ENCODE peak calls at places on chromosomes 6 and 20, in ten cellular contexts. One of them, this sample, is unnamed.
A peak's percentile ranks its signal among the peaks of the same experiment; 100 is the strongest.

GRCh38 chr20:60976139-60976538 is 275.9 kb upstream of the CDH4 start:
- DNase-seq in mesenchymal stem cell: no peak
- DNase-seq in heart right ventricle: no peak
- DNase-seq in mesendoderm: no peak
- DNase-seq in adipocyte: no peak
- DNase-seq in left ventricle myocardium inferior: no peak
- DNase-seq in astrocyte: no peak
- DNase-seq in naive thymus-derived CD4-positive, alpha-beta T cell: no peak
- DNase-seq in GM23248: no peak
- DNase-seq in GM23338: no peak
- DNase-seq in this sample: no peak

GRCh38 chr20:36569847-36570429 is 3.5 kb upstream of the TGIF2 start:
- DNase-seq in GM23338: no peak
- DNase-seq in naive thymus-derived CD4-positive, alpha-beta T cell: no peak
- DNase-seq in mesendoderm: peak; percentile 78
- DNase-seq in left ventricle myocardium inferior: no peak
- DNase-seq in heart right ventricle: no peak
- DNase-seq in adipocyte: peak; percentile 54
- DNase-seq in astrocyte: peak; percentile 69
- DNase-seq in GM23248: peak; percentile 76
- DNase-seq in mesenchymal stem cell: peak; percentile 51
- DNase-seq in this sample: no peak

GRCh38 chr6:28336284-28337024 is 506 bp upstream of the ZSCAN31 start:
- DNase-seq in mesenchymal stem cell: peak; percentile 78
- DNase-seq in naive thymus-derived CD4-positive, alpha-beta T cell: peak; percentile 32
- DNase-seq in GM23248: no peak
- DNase-seq in heart right ventricle: peak; percentile 62
- DNase-seq in mesendoderm: no peak
- DNase-seq in adipocyte: peak; percentile 68
- DNase-seq in left ventricle myocardium inferior: no peak
- DNase-seq in GM23338: no peak
- DNase-seq in astrocyte: peak; percentile 58
- DNase-seq in this sample: no peak

GRCh38 chr6:167930300-167930699 is 67.2 kb upstream of the KIF25 start:
- DNase-seq in left ventricle myocardium inferior: no peak
- DNase-seq in adipocyte: no peak
- DNase-seq in GM23248: peak; percentile 24
- DNase-seq in mesenchymal stem cell: peak; percentile 51
- DNase-seq in GM23338: no peak
- DNase-seq in naive thymus-derived CD4-positive, alpha-beta T cell: no peak
- DNase-seq in mesendoderm: no peak
- DNase-seq in astrocyte: peak; percentile 82
- DNase-seq in heart right ventricle: no peak
- DNase-seq in this sample: no peak

GRCh38 chr6:156686429-156686939 is 90.7 kb upstream of the ARID1B start:
- DNase-seq in adipocyte: peak; percentile 78
- DNase-seq in naive thymus-derived CD4-positive, alpha-beta T cell: peak; percentile 30
- DNase-seq in mesendoderm: peak; percentile 89
- DNase-seq in left ventricle myocardium inferior: no peak
- DNase-seq in mesenchymal stem cell: no peak
- DNase-seq in GM23248: peak; percentile 84
- DNase-seq in astrocyte: peak; percentile 55
- DNase-seq in heart right ventricle: peak; percentile 21
- DNase-seq in GM23338: peak; percentile 78
- DNase-seq in this sample: no peak

GRCh38 chr6:150907385-150907784 is 41.9 kb downstream of the MTHFD1L start:
- DNase-seq in left ventricle myocardium inferior: no peak
- DNase-seq in adipocyte: no peak
- DNase-seq in GM23338: no peak
- DNase-seq in mesendoderm: no peak
- DNase-seq in naive thymus-derived CD4-positive, alpha-beta T cell: no peak
- DNase-seq in heart right ventricle: no peak
- DNase-seq in mesenchymal stem cell: no peak
- DNase-seq in GM23248: no peak
- DNase-seq in astrocyte: no peak
- DNase-seq in this sample: no peak

GRCh38 chr6:24321538-24322162 is 36.2 kb downstream of the DCDC2 start:
- DNase-seq in naive thymus-derived CD4-positive, alpha-beta T cell: no peak
- DNase-seq in mesendoderm: peak; percentile 87
- DNase-seq in astrocyte: peak; percentile 63
- DNase-seq in mesenchymal stem cell: peak; percentile 6
- DNase-seq in adipocyte: no peak
- DNase-seq in GM23338: peak; percentile 48
- DNase-seq in GM23248: peak; percentile 6
- DNase-seq in heart right ventricle: no peak
- DNase-seq in left ventricle myocardium inferior: no peak
- DNase-seq in this sample: no peak

GRCh38 chr20:46959081-46959692 is 64.5 kb downstream of the EYA2 start:
- DNase-seq in astrocyte: peak; percentile 98
- DNase-seq in GM23338: no peak
- DNase-seq in naive thymus-derived CD4-positive, alpha-beta T cell: no peak
- DNase-seq in left ventricle myocardium inferior: no peak
- DNase-seq in mesendoderm: no peak
- DNase-seq in GM23248: peak; percentile 95
- DNase-seq in heart right ventricle: no peak
- DNase-seq in adipocyte: peak; percentile 79
- DNase-seq in mesenchymal stem cell: peak; percentile 67
- DNase-seq in this sample: no peak

GRCh38 chr20:62512812-62513211 is 37.0 kb upstream of the GATA5 start:
- DNase-seq in mesenchymal stem cell: no peak
- DNase-seq in astrocyte: no peak
- DNase-seq in naive thymus-derived CD4-positive, alpha-beta T cell: no peak
- DNase-seq in GM23248: no peak
- DNase-seq in heart right ventricle: no peak
- DNase-seq in mesendoderm: no peak
- DNase-seq in adipocyte: no peak
- DNase-seq in GM23338: no peak
- DNase-seq in left ventricle myocardium inferior: no peak
- DNase-seq in this sample: no peak

GRCh38 chr6:38182426-38182825 is 362.9 kb downstream of the ZFAND3 start:
- DNase-seq in left ventricle myocardium inferior: no peak
- DNase-seq in naive thymus-derived CD4-positive, alpha-beta T cell: no peak
- DNase-seq in mesendoderm: no peak
- DNase-seq in heart right ventricle: no peak
- DNase-seq in GM23248: no peak
- DNase-seq in astrocyte: no peak
- DNase-seq in mesenchymal stem cell: no peak
- DNase-seq in GM23338: no peak
- DNase-seq in adipocyte: no peak
- DNase-seq in this sample: peak; percentile 61

GRCh38 chr6:28490191-28490890 is 25.3 kb downstream of the GPX6 start:
- DNase-seq in left ventricle myocardium inferior: no peak
- DNase-seq in mesendoderm: no peak
- DNase-seq in GM23338: peak; percentile 46
- DNase-seq in astrocyte: no peak
- DNase-seq in naive thymus-derived CD4-positive, alpha-beta T cell: no peak
- DNase-seq in adipocyte: peak; percentile 52
- DNase-seq in heart right ventricle: no peak
- DNase-seq in mesenchymal stem cell: no peak
- DNase-seq in GM23248: peak; percentile 56
- DNase-seq in this sample: no peak

GRCh38 chr6:149566372-149567193 is at the start of gene GINM1:
- DNase-seq in adipocyte: peak; percentile 70
- DNase-seq in GM23248: peak; percentile 72
- DNase-seq in mesendoderm: peak; percentile 73
- DNase-seq in naive thymus-derived CD4-positive, alpha-beta T cell: peak; percentile 35
- DNase-seq in left ventricle myocardium inferior: peak; percentile 53
- DNase-seq in GM23338: peak; percentile 77
- DNase-seq in mesenchymal stem cell: peak; percentile 60
- DNase-seq in heart right ventricle: peak; percentile 34
- DNase-seq in astrocyte: peak; percentile 18
- DNase-seq in this sample: peak; percentile 77

GRCh38 chr20:57727863-57728262 is 18.0 kb upstream of the PMEPA1 start:
- DNase-seq in GM23338: no peak
- DNase-seq in GM23248: no peak
- DNase-seq in astrocyte: no peak
- DNase-seq in mesendoderm: no peak
- DNase-seq in mesenchymal stem cell: no peak
- DNase-seq in heart right ventricle: no peak
- DNase-seq in naive thymus-derived CD4-positive, alpha-beta T cell: no peak
- DNase-seq in adipocyte: no peak
- DNase-seq in left ventricle myocardium inferior: no peak
- DNase-seq in this sample: no peak

GRCh38 chr20:5080384-5080877 is 39.3 kb downstream of the PCNA start:
- DNase-seq in left ventricle myocardium inferior: peak; percentile 50
- DNase-seq in GM23338: no peak
- DNase-seq in mesenchymal stem cell: peak; percentile 76
- DNase-seq in heart right ventricle: peak; percentile 28
- DNase-seq in naive thymus-derived CD4-positive, alpha-beta T cell: no peak
- DNase-seq in astrocyte: no peak
- DNase-seq in mesendoderm: no peak
- DNase-seq in GM23248: peak; percentile 87
- DNase-seq in adipocyte: peak; percentile 86
- DNase-seq in this sample: peak; percentile 83

GRCh38 chr6:96939019-96939805 is 14.7 kb downstream of the KLHL32 start:
- DNase-seq in naive thymus-derived CD4-positive, alpha-beta T cell: no peak
- DNase-seq in astrocyte: peak; percentile 57
- DNase-seq in GM23248: peak; percentile 54
- DNase-seq in left ventricle myocardium inferior: no peak
- DNase-seq in adipocyte: no peak
- DNase-seq in heart right ventricle: no peak
- DNase-seq in GM23338: no peak
- DNase-seq in mesendoderm: peak; percentile 5
- DNase-seq in mesenchymal stem cell: peak; percentile 64
- DNase-seq in this sample: no peak

GRCh38 chr6:37059344-37060194 is 54.1 kb downstream of the FGD2 start:
- DNase-seq in heart right ventricle: peak; percentile 46
- DNase-seq in adipocyte: peak; percentile 95
- DNase-seq in astrocyte: peak; percentile 95
- DNase-seq in mesendoderm: peak; percentile 98
- DNase-seq in mesenchymal stem cell: peak; percentile 98
- DNase-seq in GM23248: peak; percentile 98
- DNase-seq in naive thymus-derived CD4-positive, alpha-beta T cell: no peak
- DNase-seq in GM23338: peak; percentile 94
- DNase-seq in left ventricle myocardium inferior: peak; percentile 61
- DNase-seq in this sample: peak; percentile 84

GRCh38 chr20:50151034-50151743 is 2.3 kb downstream of the PEDS1 start:
- DNase-seq in astrocyte: no peak
- DNase-seq in GM23248: peak; percentile 47
- DNase-seq in adipocyte: peak; percentile 58
- DNase-seq in heart right ventricle: no peak
- DNase-seq in left ventricle myocardium inferior: no peak
- DNase-seq in mesenchymal stem cell: peak; percentile 38
- DNase-seq in GM23338: peak; percentile 60
- DNase-seq in naive thymus-derived CD4-positive, alpha-beta T cell: no peak
- DNase-seq in mesendoderm: peak; percentile 86
- DNase-seq in this sample: no peak
- H3K4me1 ChIP-seq in astrocyte: peaks cover 53% of the 10 kb centered on the region
- H3K4me1 ChIP-seq in GM23248: peaks cover 41% of the 10 kb centered on the region
- H3K4me1 ChIP-seq in adipocyte: peaks cover 53% of the 10 kb centered on the region
- H3K4me1 ChIP-seq in heart right ventricle: peaks cover 44% of the 10 kb centered on the region
- H3K4me1 ChIP-seq in left ventricle myocardium inferior: peaks cover 80% of the 10 kb centered on the region
- H3K4me1 ChIP-seq in mesenchymal stem cell: peaks cover 46% of the 10 kb centered on the region
- H3K4me1 ChIP-seq in GM23338: peaks cover 47% of the 10 kb centered on the region
- H3K4me1 ChIP-seq in naive thymus-derived CD4-positive, alpha-beta T cell: peaks cover 45% of the 10 kb centered on the region
- H3K4me1 ChIP-seq in mesendoderm: peaks cover 19% of the 10 kb centered on the region
- H3K4me1 ChIP-seq in this sample: peaks cover 54% of the 10 kb centered on the region

DNA sequence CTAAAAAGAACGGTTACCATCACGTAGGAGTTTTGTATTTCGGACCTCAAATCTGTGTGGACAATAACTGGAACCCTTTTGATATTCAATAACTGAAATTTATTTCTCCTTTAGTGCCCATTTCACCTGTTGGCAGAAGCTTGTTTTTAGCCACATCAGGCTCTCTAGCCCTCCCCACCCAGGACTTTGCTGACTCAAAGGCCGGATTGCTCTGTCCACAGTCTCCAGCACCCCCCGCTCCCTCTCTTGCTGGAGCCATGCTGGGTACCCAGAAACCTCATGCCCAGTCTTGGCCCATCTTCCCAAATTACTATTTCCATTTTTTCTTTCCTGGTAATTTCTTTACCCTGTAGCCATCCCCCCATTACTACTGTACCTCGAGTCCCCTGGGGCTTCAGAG is 55.8 kb upstream of the DUSP22 start:
- DNase-seq in adipocyte: no peak
- DNase-seq in astrocyte: no peak
- DNase-seq in heart right ventricle: no peak
- DNase-seq in GM23248: no peak
- DNase-seq in GM23338: no peak
- DNase-seq in mesenchymal stem cell: no peak
- DNase-seq in naive thymus-derived CD4-positive, alpha-beta T cell: no peak
- DNase-seq in mesendoderm: no peak
- DNase-seq in left ventricle myocardium inferior: no peak
- DNase-seq in this sample: no peak
- H3K4me3 ChIP-seq in adipocyte: peak overlapping the region; percentile 77
- H3K4me3 ChIP-seq in astrocyte: no peak overlapping the region
- H3K4me3 ChIP-seq in heart right ventricle: no peak overlapping the region
- H3K4me3 ChIP-seq in GM23248: no peak overlapping the region
- H3K4me3 ChIP-seq in GM23338: no peak overlapping the region
- H3K4me3 ChIP-seq in mesenchymal stem cell: peak overlapping the region; percentile 75
- H3K4me3 ChIP-seq in naive thymus-derived CD4-positive, alpha-beta T cell: peak overlapping the region; percentile 41
- H3K4me3 ChIP-seq in mesendoderm: no peak overlapping the region
- H3K4me3 ChIP-seq in left ventricle myocardium inferior: peak overlapping the region; percentile 53
- H3K4me3 ChIP-seq in this sample: no peak overlapping the region

DNA sequence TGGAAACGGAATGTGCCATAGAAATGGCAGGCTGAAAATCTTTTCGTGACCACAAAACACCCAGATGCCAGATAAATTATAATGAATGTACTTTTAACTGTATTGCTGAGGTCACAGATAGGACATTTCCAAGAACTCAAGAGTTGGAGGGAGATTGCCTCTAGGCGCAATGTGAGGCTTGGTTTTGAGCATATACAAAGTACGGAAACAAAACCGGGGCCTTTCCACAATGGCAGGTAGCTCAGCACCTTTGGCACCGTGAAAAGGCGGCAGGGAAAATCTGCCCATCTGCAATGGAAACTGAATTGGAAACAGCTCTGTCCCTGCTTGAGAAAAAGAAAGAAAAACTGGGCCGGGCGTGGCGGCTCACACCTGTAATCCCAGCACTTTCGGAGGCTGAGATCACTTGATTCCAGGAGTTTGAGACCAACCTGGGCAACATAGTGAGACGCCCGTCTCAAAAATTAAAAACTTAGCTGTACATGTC is 10.5 kb upstream of the C20orf144 start:
- DNase-seq in GM23248: no peak
- DNase-seq in naive thymus-derived CD4-positive, alpha-beta T cell: no peak
- DNase-seq in astrocyte: no peak
- DNase-seq in mesendoderm: no peak
- DNase-seq in GM23338: no peak
- DNase-seq in mesenchymal stem cell: no peak
- DNase-seq in adipocyte: no peak
- DNase-seq in left ventricle myocardium inferior: no peak
- DNase-seq in heart right ventricle: no peak
- DNase-seq in this sample: no peak
- H3K4me1 ChIP-seq in GM23248: peaks cover 18% of the 10 kb centered on the region
- H3K4me1 ChIP-seq in naive thymus-derived CD4-positive, alpha-beta T cell: no peaks in the 10 kb centered on the region
- H3K4me1 ChIP-seq in astrocyte: peaks cover 21% of the 10 kb centered on the region
- H3K4me1 ChIP-seq in mesendoderm: no peaks in the 10 kb centered on the region
- H3K4me1 ChIP-seq in GM23338: no peaks in the 10 kb centered on the region
- H3K4me1 ChIP-seq in mesenchymal stem cell: peaks cover 31% of the 10 kb centered on the region
- H3K4me1 ChIP-seq in adipocyte: peaks cover 33% of the 10 kb centered on the region
- H3K4me1 ChIP-seq in left ventricle myocardium inferior: peaks cover 49% of the 10 kb centered on the region
- H3K4me1 ChIP-seq in heart right ventricle: peaks cover 20% of the 10 kb centered on the region
- H3K4me1 ChIP-seq in this sample: no peaks in the 10 kb centered on the region

GRCh38 chr20:33645421-33645820 is 16.7 kb upstream of the C20orf144 start:
- DNase-seq in GM23338: no peak
- DNase-seq in heart right ventricle: no peak
- DNase-seq in GM23248: no peak
- DNase-seq in left ventricle myocardium inferior: no peak
- DNase-seq in naive thymus-derived CD4-positive, alpha-beta T cell: no peak
- DNase-seq in adipocyte: no peak
- DNase-seq in mesenchymal stem cell: no peak
- DNase-seq in mesendoderm: no peak
- DNase-seq in astrocyte: no peak
- DNase-seq in this sample: no peak
- H3K4me3 ChIP-seq in GM23338: no peak overlapping the region
- H3K4me3 ChIP-seq in heart right ventricle: no peak overlapping the region
- H3K4me3 ChIP-seq in GM23248: no peak overlapping the region
- H3K4me3 ChIP-seq in left ventricle myocardium inferior: no peak overlapping the region
- H3K4me3 ChIP-seq in naive thymus-derived CD4-positive, alpha-beta T cell: no peak overlapping the region
- H3K4me3 ChIP-seq in adipocyte: no peak overlapping the region
- H3K4me3 ChIP-seq in mesenchymal stem cell: no peak overlapping the region
- H3K4me3 ChIP-seq in mesendoderm: no peak overlapping the region
- H3K4me3 ChIP-seq in astrocyte: no peak overlapping the region
- H3K4me3 ChIP-seq in this sample: no peak overlapping the region

This sample was measured in tibial artery.